ENCODE peak calls at places on chromosomes 6 and 20, in five cellular contexts. Y, V, Q, U and D are unnamed samples.

GRCh38 chr6:42029881-42030280 is 20.4 kb upstream of the TAF8 start:
- DNase-seq in Y (no peak), V (peak), Q (no peak), U (no peak), D (no peak)

GRCh38 chr20:32483351-32484220 is 101.5 kb downstream of the NOL4L start:
- DNase-seq in Y (no peak), V (peak), Q (peak), U (no peak), D (peak)

GRCh38 chr20:63156221-63156671 is 59.7 kb downstream of the YTHDF1 start:
- DNase-seq in Y (no peak), V (no peak), Q (no peak), U (no peak), D (no peak)

GRCh38 chr6:161744211-161745067 is 470.6 kb upstream of the AGPAT4 start:
- DNase-seq in Y (no peak), V (no peak), Q (peak), U (no peak), D (no peak)

GRCh38 chr6:103838457-103838856 is 1021.3 kb downstream of the HACE1 start:
- DNase-seq in Y (no peak), V (no peak), Q (no peak), U (no peak), D (no peak)

GRCh38 chr6:136551103-136551502 is 881 bp upstream of the MAP7 start:
- DNase-seq in Y (no peak), V (no peak), Q (no peak), U (no peak), D (no peak)

GRCh38 chr6:15786846-15787245 is 124.0 kb upstream of the DTNBP1 start:
- DNase-seq in Y (no peak), V (no peak), Q (no peak), U (no peak), D (no peak)

GRCh38 chr6:130997061-130997753 is 65.8 kb downstream of the EPB41L2 start:
- DNase-seq in Y (no peak), V (no peak), Q (peak), U (no peak), D (no peak)

GRCh38 chr6:85403331-85404015 is 46.4 kb upstream of the NT5E start:
- DNase-seq in Y (no peak), V (no peak), Q (peak), U (no peak), D (no peak)

GRCh38 chr6:144285798-144286502 is 815 bp downstream of the UTRN start:
- DNase-seq in Y (peak), V (peak), Q (peak), U (no peak), D (peak)

GRCh38 chr20:15613530-15613929 is 959.7 kb downstream of the KIF16B start:
- DNase-seq in Y (no peak), V (no peak), Q (no peak), U (no peak), D (no peak)

GRCh38 chr20:8330785-8331699 is 199.0 kb downstream of the PLCB1 start:
- DNase-seq in Y (no peak), V (no peak), Q (no peak), U (no peak), D (no peak)

GRCh38 chr6:85516168-85516567 is 66.3 kb downstream of the NT5E start:
- DNase-seq in Y (no peak), V (no peak), Q (peak), U (no peak), D (no peak)

GRCh38 chr6:143034689-143035334 is 25.9 kb upstream of the AIG1 start:
- DNase-seq in Y (no peak), V (no peak), Q (no peak), U (no peak), D (no peak)

GRCh38 chr6:107812370-107812769 is 11.7 kb downstream of the SCML4 start:
- DNase-seq in Y (no peak), V (no peak), Q (no peak), U (no peak), D (no peak)

GRCh38 chr20:60262967-60263603 is 304.9 kb downstream of the CDH26 start:
- DNase-seq in Y (no peak), V (no peak), Q (no peak), U (no peak), D (no peak)

GRCh38 chr20:17229256-17229655 is 2.4 kb downstream of the PCSK2 start:
- DNase-seq in Y (no peak), V (no peak), Q (no peak), U (no peak), D (no peak)

GRCh38 chr6:144150673-144151009 is 324 bp downstream of the STX11 start:
- DNase-seq in Y (no peak), V (no peak), Q (peak), U (no peak), D (no peak)

GRCh38 chr6:166836785-166837718 is 119.3 kb downstream of the RNASET2 start:
- DNase-seq in Y (no peak), V (no peak), Q (no peak), U (no peak), D (no peak)

GRCh38 chr6:155311076-155311475 is 3.2 kb downstream of the TFB1M start:
- DNase-seq in Y (no peak), V (no peak), Q (peak), U (no peak), D (no peak)

GRCh38 chr6:6971369-6971768 is 136.4 kb upstream of the RREB1 start:
- DNase-seq in Y (no peak), V (no peak), Q (no peak), U (no peak), D (no peak)

GRCh38 chr6:137927777-137928218 is 60.7 kb downstream of the TNFAIP3 start:
- DNase-seq in Y (no peak), V (no peak), Q (peak), U (no peak), D (no peak)

GRCh38 chr20:47676219-47676721 is 109.0 kb downstream of the SULF2 start:
- DNase-seq in Y (no peak), V (no peak), Q (no peak), U (no peak), D (no peak)

GRCh38 chr6:18349350-18349749 is 37.8 kb upstream of the RNF144B start:
- DNase-seq in Y (no peak), V (no peak), Q (no peak), U (no peak), D (no peak)

GRCh38 chr6:132919028-132919427 is 104.7 kb downstream of the RPS12 start:
- DNase-seq in Y (no peak), V (no peak), Q (peak), U (no peak), D (no peak)

GRCh38 chr6:137093183-137094069 is 48.7 kb upstream of the IL20RA start:
- DNase-seq in Y (no peak), V (no peak), Q (no peak), U (no peak), D (no peak)

GRCh38 chr20:45765980-45766379 is 25.7 kb downstream of the WFDC3 start:
- DNase-seq in Y (no peak), V (no peak), Q (no peak), U (no peak), D (no peak)
- H3K27ac ChIP-seq in Y (no peak), V (no peak), Q (no peak), U (no peak), D (no peak)

GRCh38 chr6:20770776-20771175 is 236.5 kb downstream of the CDKAL1 start:
- DNase-seq in Y (no peak), V (no peak), Q (no peak), U (no peak), D (no peak)

GRCh38 chr6:20773822-20774221 is 239.6 kb downstream of the CDKAL1 start:
- DNase-seq in Y (no peak), V (no peak), Q (no peak), U (no peak), D (no peak)

GRCh38 chr6:20769651-20770050 is 235.4 kb downstream of the CDKAL1 start:
- DNase-seq in Y (no peak), V (no peak), Q (no peak), U (no peak), D (no peak)

DNA sequence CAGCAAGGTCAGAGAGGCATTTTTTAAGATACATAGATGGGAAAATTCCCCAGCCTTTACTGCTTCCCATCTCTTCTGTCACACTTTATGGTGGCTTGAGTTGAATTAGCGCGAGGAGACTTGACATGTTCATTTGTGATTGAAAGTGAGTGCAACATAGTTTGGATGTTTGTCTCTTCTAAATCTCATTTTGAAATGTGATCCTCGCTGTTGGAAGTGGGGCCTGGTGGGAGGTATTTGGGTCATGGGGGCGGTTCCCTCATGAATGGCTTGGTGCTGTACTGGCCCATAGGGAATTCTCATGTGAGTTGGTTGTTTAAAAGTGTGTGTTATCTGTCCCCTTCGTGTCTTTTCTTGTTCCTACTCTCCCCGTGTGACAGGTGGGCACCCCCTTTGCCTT is 237.2 kb downstream of the CDKAL1 start:
- DNase-seq in Y (no peak), V (no peak), Q (no peak), U (no peak), D (no peak)
- TF ChIP-seq POLR2A in Y (no peak), V (no peak), Q (no peak), U (no peak), D (no peak)

GRCh38 chr6:139474145-139475108 is 100.0 kb upstream of the CITED2 start:
- DNase-seq in Y (no peak), V (no peak), Q (no peak), U (no peak), D (peak)
- H3K4me3 ChIP-seq in Y (peak), V (no peak), Q (no peak), U (peak), D (peak)

GRCh38 chr20:50371878-50372769 is 138.1 kb upstream of the PTPN1 start:
- DNase-seq in Y (no peak), V (no peak), Q (no peak), U (no peak), D (no peak)
- H3K27ac ChIP-seq in Y (no peak), V (no peak), Q (no peak), U (peak), D (no peak)

DNA sequence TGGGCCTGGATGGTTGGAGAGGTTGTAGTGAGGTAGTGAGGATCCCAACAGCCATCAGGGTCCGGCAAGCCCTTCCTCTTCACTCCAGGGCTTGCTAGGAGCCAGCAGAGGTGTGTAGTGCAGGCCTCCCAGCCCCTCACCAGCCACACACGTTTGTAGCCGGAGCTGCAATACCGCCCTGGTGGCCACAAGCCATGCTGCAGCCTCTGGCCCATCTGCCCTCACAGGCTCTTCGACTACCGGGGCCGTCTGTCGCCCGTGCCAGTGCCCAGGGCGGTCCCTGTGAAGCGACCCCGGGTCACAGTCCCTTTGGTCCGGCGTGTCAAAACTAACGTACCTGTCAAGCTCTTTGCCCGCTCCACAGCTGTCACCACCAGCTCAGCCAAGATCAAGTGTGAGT is 36.4 kb downstream of the EIF2S2 start:
- DNase-seq in Y (no peak), V (no peak), Q (no peak), U (no peak), D (peak)
- TF ChIP-seq POLR2A in Y (no peak), V (no peak), Q (no peak), U (no peak), D (no peak)

GRCh38 chr20:25248501-25249172 is 752 bp downstream of the PYGB start:
- DNase-seq in Y (no peak), V (peak), Q (peak), U (no peak), D (peak)
- H3K4me3 ChIP-seq in Y (peak), V (peak), Q (peak), U (peak), D (peak)

DNA sequence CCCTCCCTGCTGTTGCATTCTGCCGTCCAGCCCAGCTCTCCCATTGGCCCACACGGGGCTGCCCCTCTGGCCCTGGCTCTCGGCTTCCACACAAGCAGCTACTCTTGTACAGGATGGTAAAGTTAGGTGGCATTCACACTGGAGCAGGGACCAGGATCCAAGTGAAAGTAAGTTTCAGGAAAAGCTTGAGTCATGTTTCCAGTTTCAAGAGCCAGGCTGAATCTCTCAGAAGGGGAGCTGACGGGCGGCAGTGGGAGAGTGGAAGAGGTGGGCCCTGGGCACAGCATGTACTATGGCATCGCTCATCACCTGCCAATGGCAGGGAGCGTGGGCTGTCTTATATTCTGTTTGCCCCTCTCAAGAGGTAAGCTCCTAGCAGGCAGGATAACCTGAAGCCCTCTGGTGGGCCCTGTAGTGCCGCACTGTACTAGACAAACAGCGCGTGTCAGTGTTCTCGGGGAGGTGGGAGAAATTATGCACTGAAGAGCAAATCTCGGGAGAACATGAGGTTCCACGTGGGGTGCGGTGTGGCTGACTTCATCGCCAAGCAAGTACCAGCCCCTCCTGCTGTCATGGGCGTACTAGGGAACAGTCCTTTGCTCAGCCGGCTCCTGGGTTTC is 241.5 kb downstream of the NRN1 start:
- DNase-seq in Y (no peak), V (no peak), Q (no peak), U (no peak), D (no peak)
- H3K27ac ChIP-seq in Y (no peak), V (no peak), Q (no peak), U (peak), D (no peak)

GRCh38 chr6:33205172-33206026 is 944 bp downstream of the HSD17B8 start:
- DNase-seq in Y (no peak), V (no peak), Q (no peak), U (no peak), D (peak)

GRCh38 chr6:33204165-33204414 is 365 bp upstream of the HSD17B8 start:
- DNase-seq in Y (no peak), V (no peak), Q (no peak), U (no peak), D (no peak)

GRCh38 chr6:33206027-33206863 is 1.8 kb downstream of the HSD17B8 start:
- DNase-seq in Y (no peak), V (no peak), Q (no peak), U (no peak), D (no peak)

GRCh38 chr6:33203443-33204164 is 851 bp upstream of the HSD17B8 start:
- DNase-seq in Y (no peak), V (no peak), Q (no peak), U (no peak), D (no peak)

DNA sequence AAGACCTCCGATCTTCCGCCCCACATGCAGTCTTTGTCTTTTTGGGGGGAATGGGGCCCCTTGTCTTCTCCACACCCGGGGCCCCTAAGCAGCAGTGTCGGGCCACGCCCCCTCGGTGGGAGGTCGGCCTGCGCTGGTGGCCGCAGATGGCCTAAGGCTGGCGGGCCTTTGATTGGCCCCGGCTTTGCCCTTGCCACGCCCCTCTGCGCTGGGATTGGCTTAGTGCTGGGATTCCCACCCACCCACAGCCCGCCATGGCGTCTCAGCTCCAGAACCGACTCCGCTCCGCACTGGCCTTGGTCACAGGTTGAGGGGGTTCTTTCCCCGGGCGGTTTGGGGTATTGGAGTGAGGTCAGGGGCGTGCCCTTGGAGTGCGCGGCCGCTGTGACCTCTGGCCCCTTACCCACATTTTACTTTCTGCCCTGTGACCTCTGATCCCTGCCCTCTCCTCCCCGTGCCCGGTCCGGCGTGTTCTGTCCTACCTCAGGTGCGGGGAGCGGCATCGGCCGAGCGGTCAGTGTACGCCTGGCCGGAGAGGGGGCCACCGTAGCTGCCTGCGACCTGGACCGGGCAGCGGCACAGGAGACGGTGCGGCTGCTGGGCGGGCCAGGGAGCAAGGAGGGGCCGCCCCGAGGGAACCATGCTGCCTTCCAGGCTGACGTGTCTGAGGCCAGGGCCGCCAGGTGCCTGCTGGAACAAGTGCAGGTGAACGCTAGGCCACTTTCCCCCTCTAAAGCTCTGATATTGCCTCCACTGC is at the start of gene HSD17B8:
- DNase-seq in Y (peak), V (peak), Q (peak), U (peak), D (peak)
- TF ChIP-seq POLR2A in Y (peak), V (no peak), Q (peak), U (no peak), D (no peak)

GRCh38 chr20:20000223-20000968 is 16.8 kb upstream of the NAA20 start:
- DNase-seq in Y (no peak), V (no peak), Q (no peak), U (no peak), D (no peak)

GRCh38 chr20:19998990-19999705 is 18.0 kb upstream of the NAA20 start:
- DNase-seq in Y (no peak), V (no peak), Q (no peak), U (no peak), D (no peak)

GRCh38 chr20:20005381-20005780 is 11.8 kb upstream of the NAA20 start:
- DNase-seq in Y (no peak), V (no peak), Q (no peak), U (no peak), D (no peak)

GRCh38 chr20:20003088-20003954 is 13.8 kb upstream of the NAA20 start:
- DNase-seq in Y (peak), V (no peak), Q (peak), U (no peak), D (peak)

GRCh38 chr20:20002101-20002998 is 14.8 kb upstream of the NAA20 start:
- DNase-seq in Y (peak), V (no peak), Q (no peak), U (no peak), D (no peak)
- H3K4me3 ChIP-seq in Y (no peak), V (no peak), Q (no peak), U (no peak), D (no peak)